ENCODE peak calls at places on chromosomes 4 and X, in nine cellular contexts. S is SK-N-SH, V is ovary, G is GM12878, I is upper lobe of left lung, E is tibial nerve, L is stomach, P is A549, H is transverse colon. N is an unnamed sample.

GRCh38 chr4:71498002-71498401 is 159.2 kb downstream of the SLC4A4 start:
- DNase-seq in S (no peak), V (no peak), G (no peak), I (no peak), E (no peak), L (no peak), P (peak), H (no peak), N (no peak)

GRCh38 chrX:150649096-150649870 is 43.9 kb upstream of the MTMR1 start:
- DNase-seq in S (no peak), V (peak), G (no peak), I (no peak), E (no peak), L (no peak), P (peak), H (peak), N (no peak)

GRCh38 chr4:14877246-14878220 is 124.7 kb upstream of the CPEB2 start:
- DNase-seq in S (peak), V (no peak), G (no peak), I (no peak), E (no peak), L (peak), P (no peak), H (no peak), N (no peak)

GRCh38 chr4:170374770-170375169 is 285.0 kb upstream of the AADAT start:
- DNase-seq in S (peak), V (no peak), G (no peak), I (no peak), E (no peak), L (no peak), P (peak), H (peak), N (no peak)

GRCh38 chr4:80459918-80460473 is 124.5 kb downstream of the CFAP299 start:
- DNase-seq in S (no peak), V (no peak), G (no peak), I (no peak), E (no peak), L (no peak), P (no peak), H (no peak), N (no peak)

GRCh38 chrX:275967-276587 is 5.1 kb upstream of the PLCXD1 start:
- DNase-seq in S (peak), V (no peak), G (no peak), I (peak), E (peak), L (peak), P (peak), H (peak), N (peak)

GRCh38 chrX:8042304-8042703 is 115.1 kb upstream of the PNPLA4 start:
- DNase-seq in S (peak), V (no peak), G (no peak), I (no peak), E (no peak), L (no peak), P (peak), H (no peak), N (no peak)

GRCh38 chrX:96791559-96791958 is 92.1 kb upstream of the RPA4 start:
- DNase-seq in S (no peak), V (no peak), G (no peak), I (no peak), E (no peak), L (no peak), P (no peak), H (no peak), N (no peak)

GRCh38 chr4:24104173-24104572 is 214.3 kb upstream of the PPARGC1A start:
- DNase-seq in S (no peak), V (peak), G (no peak), I (no peak), E (no peak), L (no peak), P (no peak), H (no peak), N (no peak)

GRCh38 chr4:37434469-37434868 is 189.9 kb downstream of the NWD2 start:
- DNase-seq in S (no peak), V (no peak), G (no peak), I (no peak), E (no peak), L (no peak), P (peak), H (no peak), N (no peak)

GRCh38 chrX:148784859-148785655 is 284.6 kb downstream of the AFF2 start:
- DNase-seq in S (no peak), V (no peak), G (no peak), I (no peak), E (no peak), L (no peak), P (no peak), H (no peak), N (no peak)

GRCh38 chr4:10461091-10461849 is 4.0 kb upstream of the ZNF518B start:
- DNase-seq in S (peak), V (peak), G (peak), I (peak), E (no peak), L (peak), P (peak), H (peak), N (no peak)

GRCh38 chr4:112514449-112515277 is 1.3 kb downstream of the NEUROG2 start:
- DNase-seq in S (peak), V (no peak), G (no peak), I (peak), E (no peak), L (no peak), P (peak), H (no peak), N (no peak)

GRCh38 chr4:84286048-84286447 is 213.0 kb downstream of the NKX6-1 start:
- DNase-seq in S (no peak), V (no peak), G (no peak), I (no peak), E (no peak), L (no peak), P (no peak), H (no peak), N (no peak)

GRCh38 chr4:111475001-111475400 is 670.3 kb upstream of the FAM241A start:
- DNase-seq in S (peak), V (no peak), G (no peak), I (no peak), E (no peak), L (no peak), P (peak), H (peak), N (no peak)

GRCh38 chr4:145299380-145300076 is 119.1 kb upstream of the OTUD4 start:
- DNase-seq in S (no peak), V (no peak), G (peak), I (no peak), E (no peak), L (no peak), P (no peak), H (no peak), N (no peak)

GRCh38 chr4:71259911-71260331 is 78.9 kb upstream of the SLC4A4 start:
- DNase-seq in S (no peak), V (no peak), G (no peak), I (no peak), E (no peak), L (no peak), P (no peak), H (no peak), N (no peak)

GRCh38 chr4:121669163-121669550 is 27.6 kb downstream of the ANXA5 start:
- DNase-seq in S (no peak), V (no peak), G (no peak), I (no peak), E (no peak), L (no peak), P (no peak), H (no peak), N (no peak)

GRCh38 chrX:53714580-53715335 is 28.2 kb upstream of the HUWE1 start:
- DNase-seq in S (no peak), V (no peak), G (peak), I (no peak), E (no peak), L (peak), P (no peak), H (peak), N (no peak)

GRCh38 chrX:18886005-18886343 is 97.9 kb downstream of the PHKA2 start:
- DNase-seq in S (no peak), V (no peak), G (no peak), I (no peak), E (no peak), L (no peak), P (no peak), H (no peak), N (no peak)

GRCh38 chrX:78327370-78328048 is at the start of gene CYSLTR1:
- DNase-seq in S (no peak), V (no peak), G (no peak), I (no peak), E (no peak), L (no peak), P (no peak), H (no peak), N (no peak)

GRCh38 chrX:112087545-112087944 is 5.0 kb upstream of the TRPC5 start:
- DNase-seq in S (no peak), V (no peak), G (no peak), I (no peak), E (no peak), L (no peak), P (no peak), H (no peak), N (no peak)

GRCh38 chrX:112078606-112079005 is 4.0 kb downstream of the TRPC5 start:
- DNase-seq in S (no peak), V (no peak), G (no peak), I (no peak), E (no peak), L (no peak), P (no peak), H (no peak), N (no peak)

GRCh38 chrX:112085149-112085548 is 2.6 kb upstream of the TRPC5 start:
- DNase-seq in S (no peak), V (no peak), G (no peak), I (no peak), E (no peak), L (no peak), P (no peak), H (no peak), N (no peak)

GRCh38 chrX:112083624-112084326 is 1.2 kb upstream of the TRPC5 start:
- DNase-seq in S (no peak), V (no peak), G (no peak), I (no peak), E (no peak), L (no peak), P (no peak), H (no peak), N (no peak)

GRCh38 chrX:112081781-112082482 is 644 bp downstream of the TRPC5 start:
- DNase-seq in S (peak), V (no peak), G (no peak), I (peak), E (no peak), L (no peak), P (no peak), H (no peak), N (no peak)
- TF ChIP-seq EP300 in S (no peak), V (no peak), G (no peak), I (no peak), E (no peak), L (no peak), P (no peak), H (no peak), N (no peak)

GRCh38 chrX:24485976-24486680 is 21.0 kb downstream of the PDK3 start:
- DNase-seq in S (no peak), V (no peak), G (no peak), I (no peak), E (no peak), L (no peak), P (peak), H (no peak), N (no peak)
- TF ChIP-seq EP300 in S (no peak), V (no peak), G (no peak), I (no peak), E (no peak), L (no peak), P (no peak), H (no peak), N (no peak)

GRCh38 chrX:28649541-28649940 is 62.3 kb downstream of the IL1RAPL1 start:
- DNase-seq in S (no peak), V (no peak), G (no peak), I (no peak), E (no peak), L (no peak), P (no peak), H (no peak), N (no peak)

GRCh38 chrX:28651186-28651585 is 63.9 kb downstream of the IL1RAPL1 start:
- DNase-seq in S (no peak), V (no peak), G (no peak), I (no peak), E (no peak), L (no peak), P (no peak), H (no peak), N (no peak)
- TF ChIP-seq EP300 in S (no peak), V (no peak), G (no peak), I (no peak), E (no peak), L (no peak), P (no peak), H (no peak), N (no peak)

GRCh38 chrX:40542972-40543371 is 37.8 kb upstream of the ATP6AP2 start:
- DNase-seq in S (peak), V (no peak), G (no peak), I (no peak), E (no peak), L (no peak), P (no peak), H (no peak), N (no peak)

GRCh38 chrX:40544343-40545250 is 36.2 kb upstream of the ATP6AP2 start:
- DNase-seq in S (peak), V (no peak), G (no peak), I (no peak), E (no peak), L (no peak), P (peak), H (no peak), N (no peak)

GRCh38 chrX:40546870-40547269 is 33.9 kb upstream of the ATP6AP2 start:
- DNase-seq in S (no peak), V (no peak), G (no peak), I (no peak), E (no peak), L (no peak), P (no peak), H (no peak), N (no peak)

GRCh38 chrX:40542208-40542607 is 38.6 kb upstream of the ATP6AP2 start:
- DNase-seq in S (no peak), V (no peak), G (no peak), I (no peak), E (no peak), L (no peak), P (no peak), H (no peak), N (no peak)

GRCh38 chrX:40543661-40544328 is 37.0 kb upstream of the ATP6AP2 start:
- DNase-seq in S (peak), V (no peak), G (peak), I (no peak), E (no peak), L (no peak), P (peak), H (no peak), N (no peak)
- TF ChIP-seq EP300 in S (no peak), V (no peak), G (no peak), I (no peak), E (no peak), L (no peak), P (no peak), H (no peak), N (no peak)

GRCh38 chrX:32155044-32155638 is 1056.2 kb downstream of the DMD start:
- DNase-seq in S (peak), V (no peak), G (no peak), I (no peak), E (no peak), L (no peak), P (no peak), H (no peak), N (no peak)
- TF ChIP-seq EP300 in S (no peak), V (no peak), G (no peak), I (no peak), E (no peak), L (no peak), P (no peak), H (no peak), N (no peak)

GRCh38 chr4:185849543-185850185 is 37.7 kb upstream of the SORBS2 start:
- DNase-seq in S (no peak), V (no peak), G (no peak), I (no peak), E (no peak), L (no peak), P (no peak), H (no peak), N (no peak)
- TF ChIP-seq EP300 in S (no peak), V (no peak), G (no peak), I (no peak), E (no peak), L (no peak), P (no peak), H (no peak), N (no peak)

N was measured in suprapubic skin.